ENCODE peak calls at places on chromosome 17, in six cellular contexts. D is GM12878, U is HCT116, E is HepG2, N is H1, P is K562. B is an unnamed sample.

GRCh38 chr17:75498726-75499213 is 16.6 kb downstream of the CASKIN2 start:
- DNase-seq in P (peak), N (no peak), E (no peak), D (no peak), U (no peak), B (no peak)

GRCh38 chr17:5837055-5837491 is 233.1 kb upstream of the WSCD1 start:
- DNase-seq in N (no peak), P (no peak), E (peak), D (no peak), U (peak), B (no peak)

GRCh38 chr17:34725008-34725407 is 145.6 kb downstream of the TMEM132E start:
- DNase-seq in N (no peak), P (no peak), U (no peak), D (no peak), E (no peak), B (no peak)

GRCh38 chr17:43952724-43953666 is 745 bp downstream of the PYY start:
- DNase-seq in E (no peak), P (peak), D (no peak), U (no peak), N (peak), B (peak)

GRCh38 chr17:63699638-63700527 is at the start of gene LIMD2:
- DNase-seq in E (no peak), U (no peak), P (peak), N (peak), D (no peak), B (no peak)

GRCh38 chr17:43468746-43469544 is 14.8 kb upstream of the DHX8 start:
- DNase-seq in U (peak), N (no peak), P (no peak), E (peak), D (no peak), B (no peak)

GRCh38 chr17:71057448-71057847 is 888.1 kb downstream of the KCNJ2 start:
- DNase-seq in D (no peak), P (no peak), U (no peak), E (no peak), N (no peak), B (no peak)

GRCh38 chr17:50381920-50382319 is 8.9 kb downstream of the EME1 start:
- DNase-seq in P (no peak), N (no peak), U (no peak), D (no peak), E (no peak), B (no peak)

GRCh38 chr17:44147812-44148211 is 6.1 kb downstream of the HROB start:
- DNase-seq in E (no peak), D (no peak), N (no peak), P (no peak), U (no peak), B (no peak)

GRCh38 chr17:82974136-82974952 is 105.1 kb upstream of the METRNL start:
- DNase-seq in N (no peak), P (no peak), E (no peak), D (no peak), U (no peak), B (no peak)

GRCh38 chr17:3030096-3030495 is 33.3 kb downstream of the OR1D5 start:
- DNase-seq in N (no peak), D (no peak), E (no peak), P (no peak), U (no peak), B (no peak)

GRCh38 chr17:78933025-78933958 is 8.1 kb upstream of the TIMP2 start:
- DNase-seq in D (peak), N (no peak), U (peak), E (peak), P (no peak), B (no peak)

GRCh38 chr17:28252436-28252835 is 66.6 kb upstream of the TMEM97 start:
- DNase-seq in E (no peak), N (no peak), D (no peak), P (no peak), U (no peak), B (no peak)
- H3K9ac ChIP-seq in E (no peak), N (no peak), D (no peak), P (no peak), U (no peak), B (no peak)

GRCh38 chr17:59369026-59369724 is 37.7 kb downstream of the YPEL2 start:
- DNase-seq in P (no peak), N (no peak), E (no peak), U (no peak), D (no peak), B (no peak)
- TF ChIP-seq YY1 in P (no peak), N (no peak), E (no peak), U (no peak), D (no peak), B (no peak)

DNA sequence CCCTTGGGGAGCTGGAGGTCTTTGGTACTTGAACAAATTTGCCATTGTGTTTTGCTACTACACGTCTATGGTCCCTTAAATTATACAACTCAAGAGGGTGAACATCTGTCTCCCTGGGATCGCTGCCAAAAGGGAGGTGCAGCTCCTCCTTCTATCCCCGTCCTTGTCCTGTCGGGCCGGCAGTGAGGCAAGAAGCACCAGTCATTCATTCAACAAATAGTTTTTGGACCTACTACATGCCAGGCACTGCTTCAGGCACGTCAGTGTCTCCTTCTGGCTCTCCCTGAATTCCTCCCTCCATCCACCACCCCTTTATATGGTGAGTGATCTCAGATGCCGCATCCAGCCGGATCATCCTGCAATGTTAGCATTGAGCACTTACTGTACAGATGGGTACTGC is 2.2 kb upstream of the RPL38 start:
- DNase-seq in D (no peak), P (peak), N (no peak), U (no peak), E (no peak), B (no peak)
- TF ChIP-seq ZNF274 in D (no peak), P (no peak), N (no peak), U (no peak), E (no peak), B (no peak)

GRCh38 chr17:48541036-48541573 is 3.8 kb downstream of the HOXB2 start:
- DNase-seq in E (no peak), D (no peak), U (no peak), P (peak), N (no peak), B (no peak)
- H3K9ac ChIP-seq in E (no peak), D (peak), U (no peak), P (peak), N (no peak), B (no peak)